ENCODE peak calls at places on chromosomes 13 and 19, in nine cellular contexts. C is heart left ventricle, A is endothelial cell, X is mucosa of descending colon, L is astrocyte of the spinal cord, Z is sigmoid colon, M is fibroblast of the aortic adventitia, Q is nephron progenitor cell, H is GM13976. V is an unnamed sample.

GRCh38 chr13:28753208-28753892 is 34.6 kb upstream of the SLC46A3 start:
- DNase-seq in C (peak), A (no peak), X (peak), L (peak), Z (peak), M (peak), Q (no peak), H (no peak), V (no peak)

GRCh38 chr13:107138987-107139386 is 571.0 kb upstream of the ARGLU1 start:
- DNase-seq in C (no peak), A (no peak), X (no peak), L (no peak), Z (no peak), M (no peak), Q (no peak), H (no peak), V (no peak)

GRCh38 chr13:71290963-71291937 is 575.8 kb downstream of the DACH1 start:
- DNase-seq in C (peak), A (no peak), X (peak), L (no peak), Z (no peak), M (peak), Q (no peak), H (peak), V (no peak)

GRCh38 chr13:37681295-37682032 is 82.9 kb upstream of the POSTN start:
- DNase-seq in C (no peak), A (no peak), X (no peak), L (peak), Z (no peak), M (peak), Q (no peak), H (no peak), V (no peak)

GRCh38 chr13:30737511-30738342 is 2.4 kb downstream of the ALOX5AP start:
- DNase-seq in C (peak), A (no peak), X (no peak), L (no peak), Z (no peak), M (no peak), Q (no peak), H (no peak), V (no peak)

GRCh38 chr13:31207630-31208549 is 8.1 kb downstream of the B3GLCT start:
- DNase-seq in C (peak), A (no peak), X (no peak), L (peak), Z (peak), M (peak), Q (peak), H (no peak), V (no peak)

GRCh38 chr19:55546822-55547614 is 1.7 kb upstream of the SBK3 start:
- DNase-seq in C (peak), A (no peak), X (peak), L (peak), Z (peak), M (peak), Q (no peak), H (peak), V (no peak)

GRCh38 chr19:583968-584239 is 5.8 kb upstream of the HCN2 start:
- DNase-seq in C (no peak), A (no peak), X (no peak), L (no peak), Z (no peak), M (no peak), Q (no peak), H (no peak), V (no peak)

GRCh38 chr13:82674546-82674945 is 1207.7 kb downstream of the SLITRK1 start:
- DNase-seq in C (no peak), A (no peak), X (no peak), L (no peak), Z (no peak), M (no peak), Q (no peak), H (no peak), V (no peak)

GRCh38 chr13:49093376-49093775 is 117.7 kb downstream of the FNDC3A start:
- DNase-seq in C (no peak), A (no peak), X (no peak), L (no peak), Z (no peak), M (no peak), Q (no peak), H (no peak), V (no peak)

GRCh38 chr13:113408562-113408961 is 44.6 kb upstream of the GRTP1 start:
- DNase-seq in C (no peak), A (no peak), X (no peak), L (no peak), Z (peak), M (no peak), Q (no peak), H (no peak), V (no peak)

GRCh38 chr13:32577032-32577431 is 9.2 kb upstream of the PDS5B start:
- DNase-seq in C (no peak), A (no peak), X (no peak), L (no peak), Z (no peak), M (no peak), Q (no peak), H (no peak), V (no peak)

GRCh38 chr19:29537601-29538000 is 11.8 kb downstream of the VSTM2B start:
- DNase-seq in C (peak), A (no peak), X (no peak), L (no peak), Z (no peak), M (no peak), Q (no peak), H (no peak), V (no peak)

GRCh38 chr13:50170447-50171037 is 155.3 kb downstream of the KCNRG start:
- DNase-seq in C (no peak), A (no peak), X (no peak), L (peak), Z (no peak), M (peak), Q (no peak), H (no peak), V (no peak)
- TF ChIP-seq CTCF in C (no peak), A (no peak), X (no peak), L (peak), Z (peak), M (peak), Q (no peak), H (no peak), V (no peak)

GRCh38 chr19:47541507-47541906 is 26.6 kb upstream of the NAPA start:
- DNase-seq in C (no peak), A (no peak), X (no peak), L (no peak), Z (no peak), M (no peak), Q (no peak), H (no peak), V (no peak)

GRCh38 chr19:47542030-47542475 is 27.2 kb upstream of the NAPA start:
- DNase-seq in C (peak), A (no peak), X (no peak), L (no peak), Z (peak), M (peak), Q (no peak), H (no peak), V (no peak)

GRCh38 chr19:47539747-47540311 is 25.0 kb upstream of the NAPA start:
- DNase-seq in C (no peak), A (no peak), X (no peak), L (no peak), Z (no peak), M (no peak), Q (no peak), H (no peak), V (no peak)

GRCh38 chr19:47538812-47539211 is 23.9 kb upstream of the NAPA start:
- DNase-seq in C (no peak), A (no peak), X (no peak), L (no peak), Z (no peak), M (no peak), Q (no peak), H (no peak), V (no peak)

GRCh38 chr19:47540748-47541147 is 25.9 kb upstream of the NAPA start:
- DNase-seq in C (no peak), A (no peak), X (no peak), L (peak), Z (no peak), M (peak), Q (no peak), H (no peak), V (no peak)
- TF ChIP-seq CTCF in C (no peak), A (no peak), X (no peak), L (peak), Z (peak), M (peak), Q (no peak), H (no peak), V (peak)

GRCh38 chr13:74306496-74306895 is 172.3 kb upstream of the KLF12 start:
- DNase-seq in C (no peak), A (no peak), X (no peak), L (peak), Z (no peak), M (peak), Q (no peak), H (no peak), V (no peak)
- TF ChIP-seq CTCF in C (no peak), A (no peak), X (no peak), L (no peak), Z (no peak), M (peak), Q (no peak), H (no peak), V (no peak)

GRCh38 chr19:14554382-14554812 is 17.5 kb downstream of the NDUFB7 start:
- DNase-seq in C (no peak), A (no peak), X (peak), L (no peak), Z (no peak), M (no peak), Q (no peak), H (no peak), V (no peak)
- TF ChIP-seq CTCF in C (no peak), A (no peak), X (no peak), L (no peak), Z (no peak), M (no peak), Q (no peak), H (no peak), V (no peak)

GRCh38 chr19:18322318-18322758 is 538 bp downstream of the LSM4 start:
- DNase-seq in C (peak), A (peak), X (peak), L (peak), Z (no peak), M (peak), Q (peak), H (peak), V (peak)
- TF ChIP-seq CTCF in C (peak), A (no peak), X (no peak), L (peak), Z (no peak), M (peak), Q (no peak), H (peak), V (no peak)

GRCh38 chr19:15583346-15583745 is 31.7 kb upstream of the CYP4F8 start:
- DNase-seq in C (no peak), A (no peak), X (no peak), L (no peak), Z (peak), M (no peak), Q (no peak), H (no peak), V (no peak)
- TF ChIP-seq CTCF in C (no peak), A (no peak), X (no peak), L (no peak), Z (no peak), M (no peak), Q (no peak), H (no peak), V (no peak)

DNA sequence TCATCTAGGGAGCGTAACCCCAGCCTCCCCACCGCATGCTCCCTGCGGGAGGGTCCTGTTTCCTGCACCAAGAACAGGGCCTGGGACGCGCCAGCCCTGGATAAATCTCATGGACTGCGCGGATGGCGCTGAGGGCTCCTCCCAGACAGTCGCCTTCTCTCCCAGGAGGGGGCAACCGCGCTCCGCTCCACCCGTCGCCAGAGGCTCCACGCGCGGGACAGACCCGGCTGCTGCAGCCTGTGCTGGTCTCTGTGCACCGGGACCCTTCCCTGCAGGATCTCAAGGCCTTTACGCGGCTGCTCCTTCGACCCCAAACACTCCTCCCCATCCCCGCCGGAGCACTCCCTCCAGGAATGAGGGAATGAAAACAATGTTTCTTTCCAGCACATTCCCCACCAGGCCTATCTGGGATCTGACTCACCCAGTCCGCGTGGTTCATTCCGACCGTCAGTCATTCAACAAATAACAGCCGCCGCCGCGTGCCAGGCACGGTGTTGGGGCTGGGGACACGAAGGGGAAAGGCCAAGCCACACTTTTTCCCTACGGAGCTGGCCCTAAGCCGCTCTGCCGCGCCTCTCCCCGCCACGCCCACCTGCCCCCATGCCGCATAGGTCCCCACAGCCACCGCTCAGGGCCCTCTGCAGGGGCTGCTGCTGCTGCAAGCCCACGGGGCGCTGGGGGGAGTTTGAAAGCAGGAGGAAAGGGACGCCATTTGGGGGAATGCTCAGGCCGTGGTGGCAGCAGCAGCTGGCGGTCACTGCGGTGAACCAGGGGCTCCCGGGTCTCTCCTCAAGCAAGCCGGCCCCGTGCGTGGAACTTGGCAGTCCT is 6.0 kb downstream of the PNMA8B start:
- DNase-seq in C (peak), A (no peak), X (no peak), L (peak), Z (peak), M (peak), Q (peak), H (peak), V (no peak)
- TF ChIP-seq CTCF in C (peak), A (no peak), X (no peak), L (peak), Z (no peak), M (peak), Q (peak), H (peak), V (peak)

DNA sequence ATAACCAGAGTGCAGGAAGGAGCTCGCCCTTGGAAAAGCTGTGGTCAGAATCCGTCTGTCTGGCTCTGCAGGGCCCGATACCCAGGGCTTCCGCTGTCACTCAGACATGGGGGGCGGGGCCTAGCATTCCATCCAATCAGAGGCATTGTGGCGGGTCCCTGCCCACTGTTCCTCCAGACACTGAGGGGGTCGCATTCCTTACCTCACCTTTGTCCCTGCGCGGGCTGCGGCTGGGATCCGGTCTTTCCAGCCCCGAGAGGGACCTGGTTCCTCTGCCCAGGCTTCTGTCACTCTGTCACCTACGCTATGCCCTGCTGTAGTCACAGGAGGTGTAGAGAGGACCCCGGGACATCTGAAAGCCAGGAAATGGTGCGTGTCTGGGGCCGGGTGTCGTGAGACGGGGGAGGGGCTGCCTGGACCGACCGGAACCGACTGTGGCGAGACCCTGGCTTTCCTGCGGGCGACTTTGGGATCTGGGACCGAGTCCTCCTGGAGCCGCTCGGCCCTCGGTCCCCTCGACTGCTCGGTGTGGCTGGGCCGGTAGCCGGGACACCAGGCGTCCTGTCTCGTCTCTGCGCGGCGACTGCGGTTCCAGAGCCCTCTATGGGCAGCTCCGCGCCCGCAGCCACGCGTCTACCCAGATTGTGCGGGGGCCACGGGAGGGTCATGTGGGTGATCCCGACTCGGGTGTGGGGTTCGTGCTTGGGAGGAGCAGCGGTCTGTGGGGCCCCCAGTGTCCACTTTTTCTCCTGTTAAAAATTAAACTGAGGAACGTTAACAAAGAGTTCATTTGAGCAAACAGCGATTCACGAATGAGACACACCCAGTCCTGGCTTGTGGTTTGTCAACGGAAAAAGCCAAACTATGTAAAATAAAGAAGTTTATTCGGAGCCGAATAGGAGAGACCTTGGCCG is at the start of gene ZNF69:
- DNase-seq in C (peak), A (no peak), X (peak), L (peak), Z (peak), M (peak), Q (peak), H (peak), V (peak)
- TF ChIP-seq CTCF in C (no peak), A (no peak), X (no peak), L (peak), Z (no peak), M (peak), Q (no peak), H (no peak), V (peak)

GRCh38 chr19:5530701-5531100 is 37.1 kb downstream of the TINCR start:
- DNase-seq in C (no peak), A (no peak), X (no peak), L (no peak), Z (no peak), M (no peak), Q (no peak), H (no peak), V (no peak)

GRCh38 chr19:5533257-5533656 is 34.5 kb downstream of the TINCR start:
- DNase-seq in C (no peak), A (no peak), X (no peak), L (no peak), Z (no peak), M (no peak), Q (no peak), H (no peak), V (no peak)

GRCh38 chr19:5537870-5538269 is 29.9 kb downstream of the TINCR start:
- DNase-seq in C (peak), A (no peak), X (no peak), L (no peak), Z (no peak), M (no peak), Q (no peak), H (no peak), V (no peak)

GRCh38 chr19:5536337-5536894 is 31.3 kb downstream of the TINCR start:
- DNase-seq in C (peak), A (peak), X (peak), L (peak), Z (peak), M (peak), Q (peak), H (no peak), V (peak)

GRCh38 chr19:5534787-5535586 is 32.8 kb downstream of the TINCR start:
- DNase-seq in C (no peak), A (peak), X (no peak), L (no peak), Z (no peak), M (peak), Q (peak), H (no peak), V (peak)
- TF ChIP-seq CTCF in C (no peak), A (peak), X (no peak), L (peak), Z (no peak), M (peak), Q (peak), H (peak), V (peak)